ENCODE peak calls at places on chromosomes 3 and 15, in five cellular contexts. S is left ventricle myocardium inferior; B is CD4-positive, alpha-beta memory T cell; G is lower lobe of right lung; W is tibial artery. U is an unnamed sample.

GRCh38 chr3:66744986-66745385 is 244.2 kb upstream of the LRIG1 start:
- DNase-seq in S (no peak), B (no peak), G (no peak), W (no peak), U (no peak)

GRCh38 chr3:13268961-13269391 is 151.1 kb downstream of the NUP210 start:
- DNase-seq in S (no peak), B (no peak), G (peak; percentile 41), W (no peak), U (no peak)

GRCh38 chr3:68972358-68972979 is 40.1 kb upstream of the TAFA4 start:
- DNase-seq in S (peak; percentile 20), B (no peak), G (no peak), W (no peak), U (peak; percentile 68)

GRCh38 chr15:38455096-38455495 is 1.2 kb downstream of the FAM98B start:
- DNase-seq in S (no peak), B (no peak), G (no peak), W (no peak), U (no peak)

GRCh38 chr15:87597346-87598052 is 659.0 kb downstream of the NTRK3 start:
- DNase-seq in S (no peak), B (peak; percentile 56), G (no peak), W (no peak), U (no peak)

GRCh38 chr3:194145702-194146101 is 9.8 kb downstream of the HES1 start:
- DNase-seq in S (no peak), B (no peak), G (no peak), W (peak; percentile 17), U (no peak)

GRCh38 chr15:99486371-99487336 is 79.1 kb upstream of the MEF2A start:
- DNase-seq in S (peak; percentile 89), B (no peak), G (peak; percentile 84), W (peak; percentile 96), U (no peak)

GRCh38 chr3:127964816-127965215 is 49.8 kb downstream of the KBTBD12 start:
- DNase-seq in S (no peak), B (no peak), G (no peak), W (no peak), U (no peak)

GRCh38 chr3:20056727-20057611 is 16.7 kb downstream of the KAT2B start:
- DNase-seq in S (no peak), B (no peak), G (no peak), W (no peak), U (no peak)

GRCh38 chr3:196554205-196554604 is 14.1 kb downstream of the WDR53 start:
- DNase-seq in S (no peak), B (no peak), G (no peak), W (no peak), U (no peak)

GRCh38 chr3:13882876-13883275 is 3.0 kb upstream of the WNT7A start:
- DNase-seq in S (no peak), B (no peak), G (no peak), W (no peak), U (no peak)

GRCh38 chr3:119660474-119661150 is at the start of gene POPDC2:
- DNase-seq in S (peak; percentile 32), B (no peak), G (no peak), W (no peak), U (no peak)

GRCh38 chr3:51353131-51353530 is 32.0 kb upstream of the MANF start:
- DNase-seq in S (no peak), B (no peak), G (no peak), W (no peak), U (no peak)

GRCh38 chr15:41935566-41936020 is 36.8 kb downstream of the EHD4 start:
- DNase-seq in S (no peak), B (no peak), G (no peak), W (no peak), U (no peak)
- H3K4me3 ChIP-seq in S (no peak overlapping the region), B (peak overlapping the region; percentile 34), G (no peak overlapping the region), W (no peak overlapping the region), U (no peak overlapping the region)

DNA sequence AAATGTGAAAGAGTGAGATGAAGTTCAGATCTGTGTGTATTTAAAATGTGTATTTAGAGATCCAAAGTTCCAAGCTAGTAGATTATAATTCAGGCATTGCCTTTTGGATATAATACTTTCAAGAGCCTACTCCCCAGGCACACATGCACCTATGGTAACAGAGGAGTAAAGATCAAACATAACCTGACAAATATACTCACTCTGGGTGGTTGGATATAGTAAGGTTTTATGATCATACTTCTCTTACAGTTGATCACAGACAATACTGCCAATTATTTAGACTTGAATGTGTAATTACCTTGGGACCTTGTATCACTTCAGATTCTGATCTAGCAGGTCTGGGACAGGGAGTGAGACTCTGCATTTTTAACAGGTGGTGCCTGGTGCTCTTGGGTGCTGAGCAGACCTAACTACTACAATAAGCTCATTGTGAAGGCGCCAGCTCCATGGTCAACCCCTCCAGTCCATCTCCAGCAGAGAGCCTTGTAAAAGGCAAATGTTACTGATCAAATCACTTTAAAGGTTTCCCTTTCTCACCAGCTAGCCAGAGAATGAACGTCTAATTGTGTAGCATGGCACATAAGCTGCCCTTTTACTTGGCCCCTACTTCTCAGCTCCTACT is 55.5 kb downstream of the NBEAL2 start:
- DNase-seq in S (no peak), B (no peak), G (no peak), W (no peak), U (no peak)
- H3K27ac ChIP-seq in S (no peak overlapping the region), B (no peak overlapping the region), G (no peak overlapping the region), W (no peak overlapping the region), U (no peak overlapping the region)

GRCh38 chr15:37108725-37109124 is 8.4 kb upstream of the MEIS2 start:
- DNase-seq in S (no peak), B (no peak), G (no peak), W (no peak), U (no peak)
- H3K4me3 ChIP-seq in S (peak overlapping the region; percentile 66), B (no peak overlapping the region), G (no peak overlapping the region), W (no peak overlapping the region), U (no peak overlapping the region)

DNA sequence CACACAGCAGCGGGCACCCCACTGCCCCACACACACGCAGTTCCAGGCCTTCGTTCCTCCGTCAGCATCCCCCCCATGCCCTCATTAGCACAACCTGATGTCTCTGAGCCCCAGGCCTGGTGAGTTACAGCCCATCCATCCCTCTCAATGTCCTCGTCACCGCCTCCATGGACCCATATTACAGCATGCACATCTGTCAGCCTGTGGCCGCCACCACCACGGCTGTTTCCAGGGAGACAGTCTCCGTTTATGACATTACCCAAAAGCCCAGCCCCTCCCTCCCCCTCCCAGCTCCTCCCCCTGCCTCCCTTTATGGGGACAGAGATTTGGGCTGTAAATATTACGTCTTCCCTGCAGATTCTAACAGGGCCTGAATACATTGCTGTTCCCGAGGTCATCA is 143.1 kb upstream of the LINGO1 start:
- DNase-seq in S (no peak), B (no peak), G (no peak), W (no peak), U (no peak)
- H3K27ac ChIP-seq in S (no peak overlapping the region), B (no peak overlapping the region), G (no peak overlapping the region), W (no peak overlapping the region), U (no peak overlapping the region)

GRCh38 chr3:48467110-48467454 is 20.5 kb downstream of the ATRIP start:
- DNase-seq in S (no peak), B (no peak), G (no peak), W (no peak), U (no peak)
- H3K4me3 ChIP-seq in S (peak overlapping the region; percentile 72), B (peak overlapping the region; percentile 69), G (peak overlapping the region; percentile 62), W (peak overlapping the region; percentile 54), U (no peak overlapping the region)

DNA sequence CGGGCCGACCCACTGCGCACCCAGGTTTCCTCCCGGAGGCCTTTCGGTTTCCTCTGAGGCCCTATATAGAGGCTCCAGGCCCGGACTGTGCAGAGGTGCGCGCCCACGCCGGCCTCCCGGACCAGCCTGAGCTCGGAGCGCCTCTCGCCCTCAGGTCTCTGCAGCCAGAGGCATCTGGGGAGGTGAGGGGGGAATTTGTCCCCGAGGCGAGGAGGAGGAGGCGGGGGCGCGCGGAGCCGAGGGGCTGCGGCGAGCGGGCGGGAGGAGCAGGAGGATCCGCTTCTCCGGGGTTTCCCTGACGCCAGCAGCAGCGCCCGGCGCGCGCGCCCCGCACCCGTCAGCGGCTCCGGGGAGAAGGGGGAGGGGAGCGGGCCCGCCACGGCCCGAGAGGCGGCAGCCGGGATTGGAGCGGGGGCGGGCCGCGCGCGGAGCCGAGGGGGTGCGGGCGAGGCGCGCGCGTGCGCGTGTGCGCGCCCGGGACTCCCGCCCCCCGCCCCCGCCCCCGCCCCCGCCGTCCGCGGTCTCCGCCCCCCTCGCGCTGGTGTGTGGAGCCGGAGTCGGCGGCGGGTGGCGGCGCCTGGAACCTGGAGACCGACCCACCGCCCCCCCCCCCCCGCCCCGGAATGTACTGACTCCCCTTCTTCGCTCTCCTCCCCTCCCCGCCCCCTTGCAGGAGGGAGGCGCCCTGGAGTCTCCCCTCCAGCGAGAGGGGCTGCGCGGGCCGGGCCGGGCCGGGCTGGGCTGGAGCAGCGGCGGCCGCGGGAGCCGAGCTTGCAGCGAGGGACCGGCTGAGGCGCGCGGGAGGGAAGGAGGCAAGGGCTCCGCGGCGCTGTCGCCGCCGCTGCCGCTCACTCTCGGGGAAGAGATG is at the start of gene NEO1:
- DNase-seq in S (peak; percentile 89), B (peak; percentile 87), G (peak; percentile 90), W (peak; percentile 93), U (peak; percentile 60)
- H3K27ac ChIP-seq in S (peak within 1 kb of the TSS; percentile 98), B (peak within 1 kb of the TSS; percentile 73), G (peak within 1 kb of the TSS; percentile 91), W (peak within 1 kb of the TSS; percentile 90), U (no peak within 1 kb of the TSS)